ENCODE peak calls at places on chromosome 15, in ten cellular contexts. One of them, this sample, is unnamed.

GRCh38 chr15:52566889-52567288 is 1.9 kb downstream of the ARPP19 start:
- DNase-seq in progenitor cell of endocrine pancreas: no peak
- DNase-seq in K562: peak; percentile 47
- DNase-seq in stomach: no peak
- DNase-seq in AG04449: no peak
- DNase-seq in AG10803: no peak
- DNase-seq in BJ: no peak
- DNase-seq in thyroid gland: no peak
- DNase-seq in mucosa of descending colon: no peak
- DNase-seq in osteoblast: no peak
- DNase-seq in this sample: no peak

GRCh38 chr15:57376695-57377477 is 581 bp downstream of the CGNL1 start:
- DNase-seq in K562: no peak
- DNase-seq in osteoblast: peak; percentile 87
- DNase-seq in progenitor cell of endocrine pancreas: peak; percentile 35
- DNase-seq in BJ: no peak
- DNase-seq in AG04449: no peak
- DNase-seq in stomach: no peak
- DNase-seq in AG10803: no peak
- DNase-seq in mucosa of descending colon: peak; percentile 54
- DNase-seq in thyroid gland: peak; percentile 55
- DNase-seq in this sample: peak; percentile 43

GRCh38 chr15:40343512-40343911 is 2.8 kb upstream of the CCDC9B start:
- DNase-seq in AG04449: peak; percentile 94
- DNase-seq in progenitor cell of endocrine pancreas: no peak
- DNase-seq in AG10803: peak; percentile 96
- DNase-seq in BJ: no peak
- DNase-seq in mucosa of descending colon: peak; percentile 60
- DNase-seq in thyroid gland: no peak
- DNase-seq in stomach: no peak
- DNase-seq in K562: no peak
- DNase-seq in osteoblast: peak; percentile 97
- DNase-seq in this sample: no peak

GRCh38 chr15:97425596-97425995 is 534.9 kb upstream of the ARRDC4 start:
- DNase-seq in thyroid gland: no peak
- DNase-seq in progenitor cell of endocrine pancreas: no peak
- DNase-seq in osteoblast: no peak
- DNase-seq in AG10803: no peak
- DNase-seq in AG04449: no peak
- DNase-seq in mucosa of descending colon: no peak
- DNase-seq in K562: no peak
- DNase-seq in BJ: no peak
- DNase-seq in stomach: no peak
- DNase-seq in this sample: no peak

GRCh38 chr15:42796955-42797779 is 60.2 kb upstream of the CDAN1 start:
- DNase-seq in AG10803: peak; percentile 12
- DNase-seq in AG04449: no peak
- DNase-seq in progenitor cell of endocrine pancreas: no peak
- DNase-seq in osteoblast: peak; percentile 48
- DNase-seq in BJ: no peak
- DNase-seq in K562: no peak
- DNase-seq in thyroid gland: no peak
- DNase-seq in mucosa of descending colon: no peak
- DNase-seq in stomach: no peak
- DNase-seq in this sample: no peak

GRCh38 chr15:89143503-89144162 is 55.4 kb downstream of the ABHD2 start:
- DNase-seq in mucosa of descending colon: no peak
- DNase-seq in BJ: peak; percentile 76
- DNase-seq in stomach: no peak
- DNase-seq in thyroid gland: no peak
- DNase-seq in progenitor cell of endocrine pancreas: no peak
- DNase-seq in AG04449: no peak
- DNase-seq in osteoblast: no peak
- DNase-seq in AG10803: peak; percentile 96
- DNase-seq in K562: no peak
- DNase-seq in this sample: no peak

GRCh38 chr15:67009576-67010569 is 55.5 kb upstream of the SMAD3 start:
- DNase-seq in BJ: no peak
- DNase-seq in AG10803: no peak
- DNase-seq in osteoblast: no peak
- DNase-seq in stomach: no peak
- DNase-seq in mucosa of descending colon: no peak
- DNase-seq in thyroid gland: no peak
- DNase-seq in AG04449: no peak
- DNase-seq in progenitor cell of endocrine pancreas: no peak
- DNase-seq in K562: no peak
- DNase-seq in this sample: no peak

GRCh38 chr15:55917881-55918296 is 75.5 kb downstream of the NEDD4 start:
- DNase-seq in AG10803: peak; percentile 86
- DNase-seq in AG04449: peak; percentile 67
- DNase-seq in K562: peak; percentile 28
- DNase-seq in thyroid gland: peak; percentile 12
- DNase-seq in BJ: peak; percentile 70
- DNase-seq in stomach: peak; percentile 52
- DNase-seq in mucosa of descending colon: no peak
- DNase-seq in osteoblast: peak; percentile 59
- DNase-seq in progenitor cell of endocrine pancreas: no peak
- DNase-seq in this sample: no peak

GRCh38 chr15:36185438-36185837 is 394.0 kb upstream of the CDIN1 start:
- DNase-seq in osteoblast: no peak
- DNase-seq in mucosa of descending colon: no peak
- DNase-seq in AG10803: peak; percentile 16
- DNase-seq in BJ: no peak
- DNase-seq in K562: no peak
- DNase-seq in AG04449: no peak
- DNase-seq in progenitor cell of endocrine pancreas: no peak
- DNase-seq in thyroid gland: no peak
- DNase-seq in stomach: no peak
- DNase-seq in this sample: no peak

GRCh38 chr15:60179786-60180391 is 175.8 kb downstream of the FOXB1 start:
- DNase-seq in osteoblast: no peak
- DNase-seq in BJ: no peak
- DNase-seq in AG04449: peak; percentile 9
- DNase-seq in AG10803: peak; percentile 64
- DNase-seq in stomach: no peak
- DNase-seq in progenitor cell of endocrine pancreas: no peak
- DNase-seq in mucosa of descending colon: no peak
- DNase-seq in thyroid gland: peak; percentile 32
- DNase-seq in K562: peak; percentile 40
- DNase-seq in this sample: peak; percentile 38

GRCh38 chr15:57321973-57322601 is 54.2 kb upstream of the CGNL1 start:
- DNase-seq in AG04449: no peak
- DNase-seq in progenitor cell of endocrine pancreas: no peak
- DNase-seq in K562: peak; percentile 92
- DNase-seq in AG10803: no peak
- DNase-seq in mucosa of descending colon: no peak
- DNase-seq in stomach: no peak
- DNase-seq in osteoblast: no peak
- DNase-seq in BJ: no peak
- DNase-seq in thyroid gland: no peak
- DNase-seq in this sample: no peak

GRCh38 chr15:51576911-51577500 is 45.6 kb downstream of the DMXL2 start:
- DNase-seq in K562: peak; percentile 59
- DNase-seq in mucosa of descending colon: no peak
- DNase-seq in BJ: peak; percentile 28
- DNase-seq in progenitor cell of endocrine pancreas: no peak
- DNase-seq in AG10803: peak; percentile 90
- DNase-seq in thyroid gland: no peak
- DNase-seq in AG04449: peak; percentile 37
- DNase-seq in osteoblast: no peak
- DNase-seq in stomach: no peak
- DNase-seq in this sample: no peak

GRCh38 chr15:56598991-56599390 is 134.1 kb upstream of the MNS1 start:
- DNase-seq in BJ: no peak
- DNase-seq in AG10803: peak; percentile 20
- DNase-seq in K562: no peak
- DNase-seq in thyroid gland: no peak
- DNase-seq in progenitor cell of endocrine pancreas: no peak
- DNase-seq in stomach: no peak
- DNase-seq in osteoblast: no peak
- DNase-seq in AG04449: peak; percentile 2
- DNase-seq in mucosa of descending colon: no peak
- DNase-seq in this sample: no peak

GRCh38 chr15:99580061-99580460 is 14.3 kb downstream of the MEF2A start:
- DNase-seq in osteoblast: peak; percentile 9
- DNase-seq in AG04449: no peak
- DNase-seq in AG10803: peak; percentile 47
- DNase-seq in BJ: no peak
- DNase-seq in progenitor cell of endocrine pancreas: no peak
- DNase-seq in stomach: no peak
- DNase-seq in thyroid gland: no peak
- DNase-seq in mucosa of descending colon: no peak
- DNase-seq in K562: no peak
- DNase-seq in this sample: no peak

GRCh38 chr15:73872370-73872769 is 994 bp upstream of the TBC1D21 start:
- DNase-seq in thyroid gland: no peak
- DNase-seq in BJ: peak; percentile 13
- DNase-seq in osteoblast: no peak
- DNase-seq in AG10803: peak; percentile 74
- DNase-seq in AG04449: peak; percentile 23
- DNase-seq in K562: no peak
- DNase-seq in stomach: no peak
- DNase-seq in mucosa of descending colon: no peak
- DNase-seq in progenitor cell of endocrine pancreas: no peak
- DNase-seq in this sample: no peak

GRCh38 chr15:56963719-56964118 is 45.3 kb downstream of the TCF12 start:
- DNase-seq in AG10803: peak; percentile 20
- DNase-seq in BJ: no peak
- DNase-seq in thyroid gland: no peak
- DNase-seq in AG04449: no peak
- DNase-seq in stomach: no peak
- DNase-seq in progenitor cell of endocrine pancreas: no peak
- DNase-seq in K562: no peak
- DNase-seq in osteoblast: no peak
- DNase-seq in mucosa of descending colon: no peak
- DNase-seq in this sample: no peak

GRCh38 chr15:40081691-40082194 is 26.9 kb downstream of the BMF start:
- DNase-seq in stomach: peak; percentile 72
- DNase-seq in BJ: no peak
- DNase-seq in thyroid gland: peak; percentile 87
- DNase-seq in mucosa of descending colon: peak; percentile 70
- DNase-seq in osteoblast: peak; percentile 90
- DNase-seq in AG10803: peak; percentile 64
- DNase-seq in progenitor cell of endocrine pancreas: peak; percentile 55
- DNase-seq in K562: peak; percentile 70
- DNase-seq in AG04449: no peak
- DNase-seq in this sample: no peak

GRCh38 chr15:88638626-88639372 is at the start of gene ISG20:
- DNase-seq in AG10803: peak; percentile 94
- DNase-seq in thyroid gland: peak; percentile 96
- DNase-seq in stomach: peak; percentile 97
- DNase-seq in progenitor cell of endocrine pancreas: peak; percentile 55
- DNase-seq in BJ: peak; percentile 80
- DNase-seq in mucosa of descending colon: peak; percentile 99
- DNase-seq in osteoblast: peak; percentile 99
- DNase-seq in K562: peak; percentile 95
- DNase-seq in AG04449: peak; percentile 88
- DNase-seq in this sample: peak; percentile 93

DNA sequence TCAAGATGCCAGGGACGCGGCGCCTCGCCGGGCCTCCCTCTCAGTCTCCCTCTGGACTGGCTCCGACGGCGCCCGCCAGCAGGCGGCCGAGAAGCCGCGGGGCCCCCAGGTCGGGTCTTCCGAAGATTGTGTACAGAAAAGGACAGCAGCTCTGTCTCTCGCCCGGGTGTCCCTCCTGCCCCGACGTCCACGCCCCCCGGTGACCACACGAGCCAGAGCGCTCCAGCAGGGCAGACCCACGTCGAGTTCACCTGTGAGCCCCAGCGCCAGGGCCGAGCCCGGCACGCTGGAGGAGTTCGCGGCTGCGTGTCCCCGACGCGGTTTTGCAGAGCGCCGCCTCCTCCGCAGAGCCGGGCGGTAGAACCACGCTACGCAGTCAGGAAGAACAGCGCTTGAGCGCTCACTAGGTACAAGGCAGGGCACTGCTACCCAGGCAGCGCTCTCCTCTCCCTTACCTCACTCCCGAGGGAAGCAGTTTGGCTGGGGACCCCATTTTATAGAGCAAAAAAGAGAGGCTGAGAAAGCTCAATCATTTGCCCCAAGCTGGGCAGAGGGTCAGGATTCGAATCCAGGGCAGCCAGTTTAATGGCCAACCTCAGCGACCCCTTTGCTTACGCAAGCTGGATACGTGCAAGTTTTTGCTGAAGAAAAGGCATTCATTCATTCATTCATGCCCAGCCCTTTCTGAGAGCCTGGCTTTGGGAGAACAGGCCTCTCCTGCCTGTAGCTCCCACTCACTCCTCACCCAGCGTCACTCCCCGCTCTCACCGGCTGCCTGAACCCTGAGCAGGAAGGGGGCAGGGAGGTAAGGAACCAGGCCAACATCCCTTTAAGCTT is 3.0 kb upstream of the TLE3 start:
- DNase-seq in AG04449: no peak
- DNase-seq in AG10803: no peak
- DNase-seq in K562: peak; percentile 70
- DNase-seq in thyroid gland: peak; percentile 83
- DNase-seq in mucosa of descending colon: peak; percentile 83
- DNase-seq in stomach: peak; percentile 63
- DNase-seq in BJ: no peak
- DNase-seq in progenitor cell of endocrine pancreas: peak; percentile 50
- DNase-seq in osteoblast: peak; percentile 86
- DNase-seq in this sample: peak; percentile 50
- TF ChIP-seq CTCF in AG04449: no peak
- TF ChIP-seq CTCF in AG10803: peak; percentile 27
- TF ChIP-seq CTCF in K562: no peak
- TF ChIP-seq CTCF in thyroid gland: peak; percentile 16
- TF ChIP-seq CTCF in mucosa of descending colon: peak; percentile 10
- TF ChIP-seq CTCF in stomach: peak; percentile 28
- TF ChIP-seq CTCF in BJ: peak; percentile 40
- TF ChIP-seq CTCF in progenitor cell of endocrine pancreas: peak; percentile 51
- TF ChIP-seq CTCF in osteoblast: peak; percentile 25
- TF ChIP-seq CTCF in this sample: peak; percentile 5

GRCh38 chr15:71784719-71785118 is 25.6 kb upstream of the NR2E3 start:
- DNase-seq in AG04449: no peak
- DNase-seq in thyroid gland: no peak
- DNase-seq in stomach: no peak
- DNase-seq in K562: peak; percentile 29
- DNase-seq in mucosa of descending colon: no peak
- DNase-seq in AG10803: no peak
- DNase-seq in BJ: no peak
- DNase-seq in osteoblast: no peak
- DNase-seq in progenitor cell of endocrine pancreas: no peak
- DNase-seq in this sample: no peak
- TF ChIP-seq CTCF in AG04449: peak; percentile 27
- TF ChIP-seq CTCF in thyroid gland: no peak
- TF ChIP-seq CTCF in stomach: no peak
- TF ChIP-seq CTCF in K562: peak; percentile 51
- TF ChIP-seq CTCF in mucosa of descending colon: no peak
- TF ChIP-seq CTCF in AG10803: peak; percentile 18
- TF ChIP-seq CTCF in BJ: peak; percentile 38
- TF ChIP-seq CTCF in osteoblast: peak; percentile 29
- TF ChIP-seq CTCF in progenitor cell of endocrine pancreas: peak; percentile 25
- TF ChIP-seq CTCF in this sample: peak; percentile 31

GRCh38 chr15:90603893-90604292 is 74.2 kb downstream of the CRTC3 start:
- DNase-seq in AG04449: no peak
- DNase-seq in progenitor cell of endocrine pancreas: no peak
- DNase-seq in thyroid gland: no peak
- DNase-seq in BJ: no peak
- DNase-seq in osteoblast: no peak
- DNase-seq in mucosa of descending colon: no peak
- DNase-seq in AG10803: peak; percentile 32
- DNase-seq in stomach: peak; percentile 41
- DNase-seq in K562: peak; percentile 31
- DNase-seq in this sample: no peak
- TF ChIP-seq CTCF in AG04449: peak; percentile 19
- TF ChIP-seq CTCF in progenitor cell of endocrine pancreas: peak; percentile 25
- TF ChIP-seq CTCF in thyroid gland: peak; percentile 7
- TF ChIP-seq CTCF in BJ: peak; percentile 45
- TF ChIP-seq CTCF in osteoblast: peak; percentile 66
- TF ChIP-seq CTCF in mucosa of descending colon: no peak
- TF ChIP-seq CTCF in AG10803: peak; percentile 56
- TF ChIP-seq CTCF in stomach: peak; percentile 26
- TF ChIP-seq CTCF in K562: peak; percentile 58
- TF ChIP-seq CTCF in this sample: peak; percentile 51

GRCh38 chr15:29018406-29018805 is 132.6 kb downstream of the APBA2 start:
- DNase-seq in BJ: no peak
- DNase-seq in AG10803: no peak
- DNase-seq in thyroid gland: no peak
- DNase-seq in mucosa of descending colon: no peak
- DNase-seq in K562: no peak
- DNase-seq in osteoblast: no peak
- DNase-seq in stomach: peak; percentile 8
- DNase-seq in progenitor cell of endocrine pancreas: no peak
- DNase-seq in AG04449: no peak
- DNase-seq in this sample: no peak
- TF ChIP-seq CTCF in BJ: no peak
- TF ChIP-seq CTCF in AG10803: no peak
- TF ChIP-seq CTCF in thyroid gland: no peak
- TF ChIP-seq CTCF in mucosa of descending colon: no peak
- TF ChIP-seq CTCF in K562: no peak
- TF ChIP-seq CTCF in osteoblast: no peak
- TF ChIP-seq CTCF in stomach: no peak
- TF ChIP-seq CTCF in progenitor cell of endocrine pancreas: peak; percentile 49
- TF ChIP-seq CTCF in AG04449: no peak
- TF ChIP-seq CTCF in this sample: no peak